ENCODE peak calls at places on chromosomes 7 and 10, in nine cellular contexts. One of them, this sample, is unnamed.

GRCh38 chr7:25758559-25758958 is 393.4 kb upstream of the NFE2L3 start:
- DNase-seq in choroid plexus epithelial cell: no peak
- DNase-seq in pancreas: no peak
- DNase-seq in spleen: no peak
- DNase-seq in WERI-Rb-1: no peak
- DNase-seq in brain microvascular endothelial cell: no peak
- DNase-seq in HFF-Myc: no peak
- DNase-seq in mesothelial cell of epicardium: no peak
- DNase-seq in fibroblast of mammary gland: no peak
- DNase-seq in this sample: no peak

GRCh38 chr7:134701272-134701671 is 54.6 kb downstream of the BPGM start:
- DNase-seq in fibroblast of mammary gland: peak; percentile 63
- DNase-seq in WERI-Rb-1: no peak
- DNase-seq in HFF-Myc: no peak
- DNase-seq in choroid plexus epithelial cell: peak; percentile 79
- DNase-seq in spleen: no peak
- DNase-seq in mesothelial cell of epicardium: no peak
- DNase-seq in brain microvascular endothelial cell: no peak
- DNase-seq in pancreas: no peak
- DNase-seq in this sample: no peak

GRCh38 chr7:149477494-149478443 is 16.9 kb upstream of the ZNF777 start:
- DNase-seq in HFF-Myc: no peak
- DNase-seq in choroid plexus epithelial cell: no peak
- DNase-seq in mesothelial cell of epicardium: no peak
- DNase-seq in brain microvascular endothelial cell: no peak
- DNase-seq in spleen: no peak
- DNase-seq in pancreas: no peak
- DNase-seq in fibroblast of mammary gland: no peak
- DNase-seq in WERI-Rb-1: no peak
- DNase-seq in this sample: no peak

GRCh38 chr7:134546903-134547737 is 1.8 kb upstream of the AKR1B15 start:
- DNase-seq in spleen: peak; percentile 83
- DNase-seq in WERI-Rb-1: peak; percentile 90
- DNase-seq in brain microvascular endothelial cell: no peak
- DNase-seq in HFF-Myc: no peak
- DNase-seq in fibroblast of mammary gland: peak; percentile 66
- DNase-seq in mesothelial cell of epicardium: peak; percentile 78
- DNase-seq in pancreas: peak; percentile 57
- DNase-seq in choroid plexus epithelial cell: peak; percentile 74
- DNase-seq in this sample: no peak

GRCh38 chr10:3906511-3907111 is 121.6 kb upstream of the KLF6 start:
- DNase-seq in fibroblast of mammary gland: peak; percentile 59
- DNase-seq in choroid plexus epithelial cell: peak; percentile 67
- DNase-seq in brain microvascular endothelial cell: peak; percentile 90
- DNase-seq in WERI-Rb-1: no peak
- DNase-seq in spleen: no peak
- DNase-seq in HFF-Myc: no peak
- DNase-seq in pancreas: no peak
- DNase-seq in mesothelial cell of epicardium: no peak
- DNase-seq in this sample: peak; percentile 34

GRCh38 chr7:120163449-120163848 is 109.5 kb upstream of the KCND2 start:
- DNase-seq in WERI-Rb-1: no peak
- DNase-seq in pancreas: no peak
- DNase-seq in choroid plexus epithelial cell: no peak
- DNase-seq in fibroblast of mammary gland: no peak
- DNase-seq in brain microvascular endothelial cell: no peak
- DNase-seq in spleen: no peak
- DNase-seq in HFF-Myc: no peak
- DNase-seq in mesothelial cell of epicardium: no peak
- DNase-seq in this sample: no peak

GRCh38 chr10:61157182-61157581 is 213.2 kb upstream of the RHOBTB1 start:
- DNase-seq in choroid plexus epithelial cell: peak; percentile 21
- DNase-seq in WERI-Rb-1: no peak
- DNase-seq in pancreas: no peak
- DNase-seq in spleen: no peak
- DNase-seq in HFF-Myc: no peak
- DNase-seq in mesothelial cell of epicardium: no peak
- DNase-seq in brain microvascular endothelial cell: no peak
- DNase-seq in fibroblast of mammary gland: peak; percentile 19
- DNase-seq in this sample: no peak

GRCh38 chr10:34679177-34679576 is 135.9 kb downstream of the PARD3 start:
- DNase-seq in brain microvascular endothelial cell: no peak
- DNase-seq in WERI-Rb-1: no peak
- DNase-seq in pancreas: no peak
- DNase-seq in choroid plexus epithelial cell: no peak
- DNase-seq in HFF-Myc: no peak
- DNase-seq in mesothelial cell of epicardium: no peak
- DNase-seq in spleen: no peak
- DNase-seq in fibroblast of mammary gland: no peak
- DNase-seq in this sample: no peak

GRCh38 chr10:43120948-43121290 is 17.3 kb upstream of the CSGALNACT2 start:
- DNase-seq in pancreas: no peak
- DNase-seq in HFF-Myc: no peak
- DNase-seq in mesothelial cell of epicardium: no peak
- DNase-seq in spleen: peak; percentile 85
- DNase-seq in brain microvascular endothelial cell: no peak
- DNase-seq in WERI-Rb-1: no peak
- DNase-seq in fibroblast of mammary gland: no peak
- DNase-seq in choroid plexus epithelial cell: no peak
- DNase-seq in this sample: no peak

GRCh38 chr7:332020-332517 is 42.1 kb downstream of the FOXL3 start:
- DNase-seq in mesothelial cell of epicardium: no peak
- DNase-seq in choroid plexus epithelial cell: no peak
- DNase-seq in HFF-Myc: no peak
- DNase-seq in pancreas: peak; percentile 49
- DNase-seq in spleen: peak; percentile 64
- DNase-seq in brain microvascular endothelial cell: no peak
- DNase-seq in fibroblast of mammary gland: no peak
- DNase-seq in WERI-Rb-1: no peak
- DNase-seq in this sample: no peak

GRCh38 chr10:6140965-6141295 is 52.1 kb downstream of the RBM17 start:
- DNase-seq in fibroblast of mammary gland: no peak
- DNase-seq in mesothelial cell of epicardium: no peak
- DNase-seq in brain microvascular endothelial cell: no peak
- DNase-seq in spleen: no peak
- DNase-seq in HFF-Myc: no peak
- DNase-seq in choroid plexus epithelial cell: no peak
- DNase-seq in WERI-Rb-1: no peak
- DNase-seq in pancreas: no peak
- DNase-seq in this sample: no peak

GRCh38 chr7:34425631-34426384 is 232.2 kb upstream of the NPSR1 start:
- DNase-seq in spleen: no peak
- DNase-seq in brain microvascular endothelial cell: no peak
- DNase-seq in choroid plexus epithelial cell: no peak
- DNase-seq in mesothelial cell of epicardium: no peak
- DNase-seq in pancreas: no peak
- DNase-seq in fibroblast of mammary gland: no peak
- DNase-seq in HFF-Myc: no peak
- DNase-seq in WERI-Rb-1: no peak
- DNase-seq in this sample: no peak

GRCh38 chr10:110461530-110461929 is 36.2 kb upstream of the DUSP5 start:
- DNase-seq in pancreas: no peak
- DNase-seq in spleen: peak; percentile 1
- DNase-seq in HFF-Myc: no peak
- DNase-seq in brain microvascular endothelial cell: no peak
- DNase-seq in fibroblast of mammary gland: no peak
- DNase-seq in mesothelial cell of epicardium: no peak
- DNase-seq in choroid plexus epithelial cell: no peak
- DNase-seq in WERI-Rb-1: no peak
- DNase-seq in this sample: no peak

GRCh38 chr10:110458583-110458920 is 39.2 kb upstream of the DUSP5 start:
- DNase-seq in WERI-Rb-1: no peak
- DNase-seq in choroid plexus epithelial cell: no peak
- DNase-seq in HFF-Myc: no peak
- DNase-seq in spleen: peak; percentile 63
- DNase-seq in fibroblast of mammary gland: no peak
- DNase-seq in pancreas: no peak
- DNase-seq in brain microvascular endothelial cell: no peak
- DNase-seq in mesothelial cell of epicardium: no peak
- DNase-seq in this sample: no peak

GRCh38 chr10:110459600-110459999 is 38.1 kb upstream of the DUSP5 start:
- DNase-seq in HFF-Myc: no peak
- DNase-seq in brain microvascular endothelial cell: no peak
- DNase-seq in choroid plexus epithelial cell: no peak
- DNase-seq in spleen: no peak
- DNase-seq in fibroblast of mammary gland: no peak
- DNase-seq in WERI-Rb-1: no peak
- DNase-seq in mesothelial cell of epicardium: no peak
- DNase-seq in pancreas: no peak
- DNase-seq in this sample: no peak

GRCh38 chr10:110461088-110461487 is 36.6 kb upstream of the DUSP5 start:
- DNase-seq in choroid plexus epithelial cell: no peak
- DNase-seq in WERI-Rb-1: no peak
- DNase-seq in mesothelial cell of epicardium: no peak
- DNase-seq in spleen: peak; percentile 70
- DNase-seq in brain microvascular endothelial cell: no peak
- DNase-seq in HFF-Myc: no peak
- DNase-seq in pancreas: no peak
- DNase-seq in fibroblast of mammary gland: no peak
- DNase-seq in this sample: no peak

DNA sequence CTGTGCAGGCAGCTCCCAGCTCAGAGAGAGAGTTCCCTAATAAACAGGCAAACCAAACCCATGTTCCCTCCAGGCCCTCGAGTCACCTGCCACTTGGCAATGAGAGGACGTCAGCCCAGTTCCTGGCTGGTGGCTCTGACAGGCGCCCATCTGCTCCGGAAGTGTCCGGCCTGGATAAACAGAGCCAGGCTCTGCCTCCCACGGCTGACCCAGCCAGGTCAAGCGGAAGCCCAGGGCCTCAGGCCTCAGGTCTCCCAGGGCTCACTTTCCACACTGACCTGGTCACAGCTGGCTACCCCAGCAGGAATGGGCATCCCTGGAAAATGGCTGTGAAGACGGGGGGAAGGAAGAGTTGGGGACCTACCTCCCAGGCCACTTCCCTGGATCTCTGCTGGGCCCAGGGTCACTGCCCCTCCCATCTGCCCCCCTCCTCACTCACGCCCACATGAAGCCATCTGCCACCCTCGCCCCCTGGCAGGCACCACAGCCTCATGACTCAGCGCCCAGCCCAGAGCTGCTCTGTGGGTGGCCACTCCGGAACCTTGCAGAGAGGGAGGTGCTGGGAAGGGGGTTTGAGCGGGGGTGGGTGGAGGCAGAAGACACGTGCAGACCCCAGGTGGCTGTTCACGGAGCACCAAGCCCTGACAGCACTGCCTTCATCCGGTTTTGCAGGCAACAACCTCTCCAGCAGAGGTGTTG is 37.4 kb upstream of the DUSP5 start:
- DNase-seq in spleen: peak; percentile 81
- DNase-seq in WERI-Rb-1: no peak
- DNase-seq in fibroblast of mammary gland: peak; percentile 22
- DNase-seq in choroid plexus epithelial cell: peak; percentile 33
- DNase-seq in brain microvascular endothelial cell: peak; percentile 16
- DNase-seq in pancreas: no peak
- DNase-seq in mesothelial cell of epicardium: no peak
- DNase-seq in HFF-Myc: no peak
- DNase-seq in this sample: no peak
- TF ChIP-seq CTCF in spleen: no peak
- TF ChIP-seq CTCF in WERI-Rb-1: no peak
- TF ChIP-seq CTCF in fibroblast of mammary gland: no peak
- TF ChIP-seq CTCF in choroid plexus epithelial cell: no peak
- TF ChIP-seq CTCF in brain microvascular endothelial cell: no peak
- TF ChIP-seq CTCF in pancreas: no peak
- TF ChIP-seq CTCF in mesothelial cell of epicardium: no peak
- TF ChIP-seq CTCF in HFF-Myc: no peak
- TF ChIP-seq CTCF in this sample: no peak

GRCh38 chr10:112721080-112721698 is 228.9 kb upstream of the TCF7L2 start:
- DNase-seq in pancreas: no peak
- DNase-seq in brain microvascular endothelial cell: peak; percentile 35
- DNase-seq in fibroblast of mammary gland: peak; percentile 59
- DNase-seq in mesothelial cell of epicardium: no peak
- DNase-seq in WERI-Rb-1: no peak
- DNase-seq in HFF-Myc: no peak
- DNase-seq in spleen: no peak
- DNase-seq in choroid plexus epithelial cell: peak; percentile 71
- DNase-seq in this sample: no peak
- TF ChIP-seq CTCF in pancreas: peak; percentile 52
- TF ChIP-seq CTCF in brain microvascular endothelial cell: peak; percentile 72
- TF ChIP-seq CTCF in fibroblast of mammary gland: peak; percentile 67
- TF ChIP-seq CTCF in mesothelial cell of epicardium: peak; percentile 22
- TF ChIP-seq CTCF in WERI-Rb-1: peak; percentile 64
- TF ChIP-seq CTCF in HFF-Myc: peak; percentile 58
- TF ChIP-seq CTCF in spleen: peak; percentile 54
- TF ChIP-seq CTCF in choroid plexus epithelial cell: peak; percentile 71
- TF ChIP-seq CTCF in this sample: peak; percentile 58

GRCh38 chr7:43729214-43729923 is at the start of gene COA1:
- DNase-seq in brain microvascular endothelial cell: peak; percentile 84
- DNase-seq in WERI-Rb-1: peak; percentile 87
- DNase-seq in pancreas: peak; percentile 84
- DNase-seq in fibroblast of mammary gland: peak; percentile 93
- DNase-seq in spleen: peak; percentile 95
- DNase-seq in mesothelial cell of epicardium: peak; percentile 78
- DNase-seq in choroid plexus epithelial cell: peak; percentile 95
- DNase-seq in HFF-Myc: peak; percentile 69
- DNase-seq in this sample: peak; percentile 75
- TF ChIP-seq CTCF in brain microvascular endothelial cell: peak; percentile 11
- TF ChIP-seq CTCF in WERI-Rb-1: no peak
- TF ChIP-seq CTCF in pancreas: no peak
- TF ChIP-seq CTCF in fibroblast of mammary gland: no peak
- TF ChIP-seq CTCF in spleen: no peak
- TF ChIP-seq CTCF in mesothelial cell of epicardium: no peak
- TF ChIP-seq CTCF in choroid plexus epithelial cell: peak; percentile 43
- TF ChIP-seq CTCF in HFF-Myc: no peak
- TF ChIP-seq CTCF in this sample: peak; percentile 19

GRCh38 chr7:157405914-157406810 is 69.4 kb downstream of the DNAJB6 start:
- DNase-seq in brain microvascular endothelial cell: no peak
- DNase-seq in spleen: no peak
- DNase-seq in pancreas: no peak
- DNase-seq in WERI-Rb-1: no peak
- DNase-seq in mesothelial cell of epicardium: no peak
- DNase-seq in HFF-Myc: no peak
- DNase-seq in choroid plexus epithelial cell: peak; percentile 26
- DNase-seq in fibroblast of mammary gland: no peak
- DNase-seq in this sample: no peak
- TF ChIP-seq CTCF in brain microvascular endothelial cell: peak; percentile 32
- TF ChIP-seq CTCF in spleen: no peak
- TF ChIP-seq CTCF in pancreas: no peak
- TF ChIP-seq CTCF in WERI-Rb-1: peak; percentile 47
- TF ChIP-seq CTCF in mesothelial cell of epicardium: no peak
- TF ChIP-seq CTCF in HFF-Myc: peak; percentile 24
- TF ChIP-seq CTCF in choroid plexus epithelial cell: peak; percentile 14
- TF ChIP-seq CTCF in fibroblast of mammary gland: no peak
- TF ChIP-seq CTCF in this sample: no peak

GRCh38 chr10:92640110-92640509 is 47.2 kb downstream of the KIF11 start:
- DNase-seq in choroid plexus epithelial cell: peak; percentile 80
- DNase-seq in mesothelial cell of epicardium: no peak
- DNase-seq in HFF-Myc: peak; percentile 3
- DNase-seq in spleen: no peak
- DNase-seq in pancreas: no peak
- DNase-seq in WERI-Rb-1: no peak
- DNase-seq in brain microvascular endothelial cell: peak; percentile 47
- DNase-seq in fibroblast of mammary gland: peak; percentile 71
- DNase-seq in this sample: peak; percentile 40
- TF ChIP-seq CTCF in choroid plexus epithelial cell: peak; percentile 18
- TF ChIP-seq CTCF in mesothelial cell of epicardium: no peak
- TF ChIP-seq CTCF in HFF-Myc: no peak
- TF ChIP-seq CTCF in spleen: no peak
- TF ChIP-seq CTCF in pancreas: no peak
- TF ChIP-seq CTCF in WERI-Rb-1: no peak
- TF ChIP-seq CTCF in brain microvascular endothelial cell: peak; percentile 10
- TF ChIP-seq CTCF in fibroblast of mammary gland: no peak
- TF ChIP-seq CTCF in this sample: peak; percentile 11

GRCh38 chr7:137994091-137994688 is 7.7 kb downstream of the CREB3L2 start:
- DNase-seq in pancreas: no peak
- DNase-seq in brain microvascular endothelial cell: no peak
- DNase-seq in WERI-Rb-1: no peak
- DNase-seq in mesothelial cell of epicardium: no peak
- DNase-seq in choroid plexus epithelial cell: no peak
- DNase-seq in fibroblast of mammary gland: no peak
- DNase-seq in spleen: no peak
- DNase-seq in HFF-Myc: no peak
- DNase-seq in this sample: no peak
- TF ChIP-seq CTCF in pancreas: no peak
- TF ChIP-seq CTCF in brain microvascular endothelial cell: no peak
- TF ChIP-seq CTCF in WERI-Rb-1: no peak
- TF ChIP-seq CTCF in mesothelial cell of epicardium: no peak
- TF ChIP-seq CTCF in choroid plexus epithelial cell: no peak
- TF ChIP-seq CTCF in fibroblast of mammary gland: no peak
- TF ChIP-seq CTCF in spleen: no peak
- TF ChIP-seq CTCF in HFF-Myc: no peak
- TF ChIP-seq CTCF in this sample: no peak